ENCODE peak calls at places on chromosomes 12 and 14, in five cellular contexts. J, W, R, V and H are unnamed samples.

GRCh38 chr12:13390381-13390856 is 193.9 kb downstream of the EMP1 start:
- DNase-seq in J (peak), W (no peak), R (peak), V (peak), H (peak)

GRCh38 chr14:68255697-68256178 is 436.2 kb downstream of the RAD51B start:
- DNase-seq in J (no peak), W (no peak), R (peak), V (no peak), H (no peak)

GRCh38 chr14:44446965-44447364 is 60.1 kb downstream of the FSCB start:
- DNase-seq in J (no peak), W (no peak), R (no peak), V (no peak), H (no peak)

GRCh38 chr14:68806526-68807147 is 13.8 kb upstream of the ZFP36L1 start:
- DNase-seq in J (peak), W (peak), R (no peak), V (no peak), H (no peak)

GRCh38 chr12:102883204-102883799 is 33.7 kb downstream of the PAH start:
- DNase-seq in J (no peak), W (no peak), R (no peak), V (peak), H (peak)

GRCh38 chr14:106459971-106460730 is 933.8 kb downstream of the TMEM121 start:
- DNase-seq in J (no peak), W (no peak), R (no peak), V (no peak), H (no peak)

GRCh38 chr14:104356738-104357688 is 218.6 kb downstream of the KIF26A start:
- DNase-seq in J (peak), W (peak), R (no peak), V (no peak), H (no peak)

GRCh38 chr12:122371475-122372045 is 50.9 kb downstream of the CLIP1 start:
- DNase-seq in J (no peak), W (no peak), R (no peak), V (no peak), H (no peak)

GRCh38 chr12:54404061-54405004 is 14.7 kb downstream of the ITGA5 start:
- DNase-seq in J (no peak), W (no peak), R (peak), V (peak), H (peak)

GRCh38 chr14:66117600-66117999 is 368.6 kb upstream of the CCDC196 start:
- DNase-seq in J (no peak), W (no peak), R (peak), V (no peak), H (no peak)

GRCh38 chr14:106039400-106039799 is 513.0 kb downstream of the TMEM121 start:
- DNase-seq in J (no peak), W (no peak), R (no peak), V (no peak), H (no peak)

GRCh38 chr12:50079771-50080170 is 5.4 kb upstream of the SMARCD1 start:
- DNase-seq in J (no peak), W (peak), R (no peak), V (no peak), H (no peak)

GRCh38 chr12:53791735-53792326 is 40.1 kb upstream of the CISTR start:
- DNase-seq in J (no peak), W (no peak), R (no peak), V (no peak), H (no peak)

GRCh38 chr12:124278389-124279101 is 16.3 kb upstream of the RFLNA start:
- DNase-seq in J (no peak), W (no peak), R (no peak), V (no peak), H (peak)

GRCh38 chr12:18206198-18206597 is 55.1 kb upstream of the PIK3C2G start:
- DNase-seq in J (no peak), W (no peak), R (no peak), V (no peak), H (no peak)

GRCh38 chr12:27812502-27812901 is 32.5 kb upstream of the MANSC4 start:
- DNase-seq in J (no peak), W (no peak), R (no peak), V (no peak), H (no peak)

GRCh38 chr12:66508025-66508424 is 170.9 kb downstream of the GRIP1 start:
- DNase-seq in J (no peak), W (no peak), R (no peak), V (no peak), H (no peak)

GRCh38 chr14:39762576-39763401 is 330.6 kb upstream of the FBXO33 start:
- DNase-seq in J (no peak), W (no peak), R (no peak), V (no peak), H (no peak)

GRCh38 chr12:5927732-5928516 is 17.1 kb downstream of the ANO2 start:
- DNase-seq in J (peak), W (no peak), R (no peak), V (no peak), H (no peak)

GRCh38 chr12:10214877-10215267 is 2.2 kb downstream of the GABARAPL1 start:
- DNase-seq in J (no peak), W (no peak), R (no peak), V (no peak), H (no peak)

GRCh38 chr12:50302686-50303085 is 19.4 kb upstream of the LIMA1 start:
- DNase-seq in J (no peak), W (no peak), R (peak), V (no peak), H (no peak)

GRCh38 chr14:86858043-86858442 is 1134.9 kb downstream of the GALC start:
- DNase-seq in J (no peak), W (no peak), R (peak), V (no peak), H (no peak)

GRCh38 chr12:11718768-11719253 is 69.3 kb downstream of the ETV6 start:
- DNase-seq in J (no peak), W (no peak), R (peak), V (no peak), H (no peak)

GRCh38 chr12:52713960-52714886 is 10.9 kb upstream of the KRT77 start:
- DNase-seq in J (no peak), W (no peak), R (no peak), V (no peak), H (no peak)

GRCh38 chr12:52710744-52711143 is 7.4 kb upstream of the KRT77 start:
- DNase-seq in J (no peak), W (no peak), R (no peak), V (no peak), H (no peak)

GRCh38 chr12:52714887-52715281 is 11.6 kb upstream of the KRT77 start:
- DNase-seq in J (no peak), W (no peak), R (no peak), V (no peak), H (no peak)

GRCh38 chr12:52716061-52716460 is 12.7 kb upstream of the KRT77 start:
- DNase-seq in J (no peak), W (no peak), R (no peak), V (no peak), H (no peak)

GRCh38 chr12:52715416-52715815 is 12.1 kb upstream of the KRT77 start:
- DNase-seq in J (no peak), W (no peak), R (no peak), V (no peak), H (no peak)
- H3K4me3 ChIP-seq in J (no peak), W (no peak), R (no peak), V (no peak), H (no peak)

DNA sequence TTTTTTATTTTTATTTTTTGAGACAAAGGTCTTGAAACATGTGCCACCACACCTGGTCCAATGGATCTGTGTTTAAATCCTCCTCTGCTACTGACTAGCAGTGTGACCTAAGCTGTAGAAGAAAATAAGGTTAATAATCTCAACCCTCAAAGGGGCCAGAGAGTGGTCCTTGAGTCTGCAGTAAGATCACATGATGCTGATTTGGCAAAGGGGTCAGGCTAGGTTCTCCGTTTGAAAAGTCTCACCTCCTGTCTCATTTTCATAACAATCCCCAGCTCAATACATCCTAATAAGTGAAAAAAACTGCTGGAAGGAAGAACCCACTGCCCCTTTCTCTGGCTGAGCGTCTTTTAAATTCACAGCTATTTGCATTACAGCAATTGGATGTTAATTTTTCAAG is 8.0 kb upstream of the TEP1 start:
- DNase-seq in J (peak), W (no peak), R (no peak), V (no peak), H (no peak)
- TF ChIP-seq POLR2A in J (no peak), W (no peak), R (no peak), V (no peak), H (no peak)

DNA sequence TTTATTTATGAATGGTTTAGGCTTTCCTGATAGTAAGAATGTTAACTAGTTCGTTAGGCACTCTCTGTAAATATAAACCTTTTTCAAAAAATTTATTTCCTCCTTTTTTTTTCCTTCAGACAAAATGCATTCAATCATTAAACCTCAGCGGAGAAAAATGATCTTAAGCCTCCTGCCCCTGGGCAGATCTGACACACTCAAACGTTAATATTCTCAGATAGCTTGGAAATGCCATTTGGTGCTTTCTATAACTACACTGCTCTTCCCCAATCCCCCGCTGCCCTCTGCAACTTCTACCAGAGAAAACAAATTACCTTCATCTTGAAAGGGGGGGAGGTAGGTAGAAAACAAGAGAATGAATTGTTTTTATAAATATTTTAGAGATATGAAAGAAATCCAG is 521.2 kb downstream of the MED13L start:
- DNase-seq in J (no peak), W (no peak), R (no peak), V (no peak), H (no peak)
- H3K4me3 ChIP-seq in J (no peak), W (no peak), R (no peak), V (no peak), H (no peak)

GRCh38 chr12:93020998-93021597 is 92.0 kb upstream of the EEA1 start:
- DNase-seq in J (no peak), W (no peak), R (no peak), V (no peak), H (no peak)
- TF ChIP-seq POLR2A in J (no peak), W (no peak), R (no peak), V (no peak), H (no peak)

GRCh38 chr12:94873368-94874085 is 130.0 kb downstream of the NDUFA12 start:
- DNase-seq in J (no peak), W (peak), R (no peak), V (no peak), H (peak)
- H3K4me3 ChIP-seq in J (peak), W (peak), R (peak), V (peak), H (peak)

DNA sequence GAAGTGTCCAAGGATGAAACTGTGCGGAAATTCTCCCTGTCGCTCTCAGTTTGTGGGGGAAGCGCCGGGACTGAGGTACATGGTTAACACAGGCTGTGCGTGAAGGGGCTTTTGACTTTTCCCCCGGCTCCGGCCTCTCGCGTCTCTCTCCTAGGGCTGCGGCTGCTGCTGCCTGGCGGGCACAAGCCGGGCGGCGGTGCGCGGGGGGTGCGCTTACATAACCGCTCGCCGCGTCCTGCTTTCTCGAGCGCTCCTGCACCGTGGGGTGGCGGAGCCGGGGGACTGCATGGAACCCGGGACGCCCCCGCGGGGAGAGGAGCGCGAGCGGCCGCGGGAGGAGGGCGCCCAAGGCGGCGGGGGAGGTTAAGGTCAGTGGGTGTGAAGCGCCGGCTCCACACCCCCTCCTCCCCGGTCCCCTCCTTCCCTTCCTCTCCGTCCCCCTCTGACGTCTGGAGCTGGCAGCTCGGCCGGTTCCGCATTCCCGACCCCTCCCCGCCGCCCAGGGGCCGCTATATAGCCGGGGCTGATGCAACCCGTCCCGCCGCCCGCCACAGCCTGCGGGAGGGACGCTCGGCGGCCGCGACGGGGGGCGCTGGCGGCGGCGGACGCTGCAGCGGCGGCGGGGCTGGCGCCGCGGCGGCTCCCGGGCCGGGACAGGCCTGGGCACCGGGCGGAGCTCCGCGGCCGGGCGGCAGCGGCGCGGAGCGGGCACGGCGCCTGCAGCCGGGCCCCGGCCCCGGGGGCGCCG is at the start of gene JDP2:
- DNase-seq in J (peak), W (peak), R (peak), V (peak), H (peak)
- TF ChIP-seq POLR2A in J (no peak), W (no peak), R (peak), V (peak), H (peak)

DNA sequence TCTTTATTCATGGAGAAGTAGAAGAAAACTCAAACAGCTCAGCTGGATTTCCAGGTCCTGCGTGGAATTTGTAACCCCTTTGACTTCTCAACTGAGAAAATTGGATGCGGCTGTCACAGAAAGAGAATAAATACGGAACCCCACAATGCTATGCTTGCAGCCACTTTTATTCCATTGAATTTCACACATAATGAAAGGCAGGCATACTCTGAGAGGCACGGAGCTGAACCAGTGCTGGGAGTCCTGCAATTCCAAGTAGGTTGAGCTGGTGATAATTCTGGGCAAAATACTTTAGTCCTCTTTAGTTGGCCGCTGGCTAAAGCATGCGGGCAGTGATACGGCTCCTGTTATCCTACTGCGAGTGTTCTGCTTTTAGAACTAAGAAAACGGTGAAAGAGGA is 16.8 kb upstream of the WNT5B start:
- DNase-seq in J (no peak), W (no peak), R (no peak), V (no peak), H (no peak)
- H3K4me3 ChIP-seq in J (no peak), W (no peak), R (peak), V (no peak), H (no peak)